ENCODE peak calls at places on chromosomes 2 and 18, in five cellular contexts. X, E, B, Y and O are unnamed samples.

GRCh38 chr2:57429821-57430220 is 616.8 kb upstream of the VRK2 start:
- DNase-seq in E (no peak), Y (no peak), X (no peak), B (no peak), O (no peak)

GRCh38 chr18:8224576-8224975 is 384.7 kb upstream of the RAB12 start:
- DNase-seq in Y (no peak), X (no peak), B (no peak), E (no peak), O (no peak)

GRCh38 chr2:145350011-145350410 is 830.1 kb upstream of the ZEB2 start:
- DNase-seq in B (no peak), Y (no peak), E (no peak), X (no peak), O (no peak)

GRCh38 chr2:187544371-187545080 is 9.7 kb downstream of the TFPI start:
- DNase-seq in Y (no peak), E (no peak), B (no peak), X (no peak), O (no peak)

GRCh38 chr2:171279983-171280790 is 119.5 kb upstream of the TLK1 start:
- DNase-seq in B (no peak), X (no peak), Y (no peak), E (no peak), O (no peak)

GRCh38 chr2:168189835-168190426 is 57.5 kb downstream of the STK39 start:
- DNase-seq in X (no peak), E (no peak), Y (no peak), B (no peak), O (no peak)

GRCh38 chr18:22477222-22477621 is 59.5 kb upstream of the CTAGE1 start:
- DNase-seq in B (no peak), Y (no peak), X (no peak), E (no peak), O (no peak)

GRCh38 chr2:7338961-7339360 is 421.7 kb downstream of the RNF144A start:
- DNase-seq in Y (no peak), X (no peak), B (no peak), E (no peak), O (no peak)

GRCh38 chr2:68811364-68811763 is 59.8 kb downstream of the BMP10 start:
- DNase-seq in B (peak; percentile 82), Y (no peak), X (no peak), E (no peak), O (no peak)

GRCh38 chr2:45845058-45845457 is 193.6 kb downstream of the PRKCE start:
- DNase-seq in B (no peak), E (no peak), X (peak; percentile 50), Y (no peak), O (no peak)

GRCh38 chr2:142918624-142919023 is 41.2 kb downstream of the KYNU start:
- DNase-seq in X (no peak), B (no peak), Y (no peak), E (no peak), O (no peak)

GRCh38 chr2:98501896-98502295 is 57.2 kb downstream of the INPP4A start:
- DNase-seq in X (no peak), B (no peak), Y (no peak), E (no peak), O (no peak)

GRCh38 chr2:222653280-222653679 is 2.6 kb downstream of the FARSB start:
- DNase-seq in X (no peak), B (no peak), E (no peak), Y (no peak), O (no peak)

GRCh38 chr2:3480352-3481010 is 38.9 kb downstream of the ADI1 start:
- DNase-seq in X (no peak), Y (no peak), B (no peak), E (no peak), O (no peak)

GRCh38 chr2:144131042-144131441 is 388.9 kb downstream of the ZEB2 start:
- DNase-seq in Y (no peak), X (no peak), B (no peak), E (no peak), O (no peak)

GRCh38 chr2:79994161-79994560 is 310.4 kb downstream of the LRRTM1 start:
- DNase-seq in E (no peak), B (no peak), X (no peak), Y (no peak), O (no peak)

GRCh38 chr2:28293416-28293815 is 99.2 kb upstream of the FOSL2 start:
- DNase-seq in E (no peak), X (no peak), Y (no peak), B (no peak), O (no peak)

GRCh38 chr18:9413586-9413985 is 61.7 kb upstream of the RALBP1 start:
- DNase-seq in X (no peak), E (no peak), Y (no peak), B (no peak), O (no peak)

GRCh38 chr2:33059452-33060156 is 112.9 kb downstream of the LTBP1 start:
- DNase-seq in B (no peak), X (no peak), E (no peak), Y (no peak), O (no peak)

GRCh38 chr2:25851740-25852503 is 26.4 kb downstream of the ASXL2 start:
- DNase-seq in E (peak; percentile 8), X (peak; percentile 50), Y (peak; percentile 24), B (no peak), O (no peak)

GRCh38 chr18:77089796-77090285 is 42.7 kb downstream of the MBP start:
- DNase-seq in Y (no peak), X (no peak), E (no peak), B (no peak), O (no peak)

GRCh38 chr2:204145197-204146190 is 208.9 kb downstream of the ICOS start:
- DNase-seq in B (peak; percentile 91), Y (peak; percentile 79), X (peak; percentile 86), E (peak; percentile 77), O (peak; percentile 61)

GRCh38 chr2:113676651-113677050 is 49.6 kb downstream of the RABL2A start:
- DNase-seq in Y (no peak), B (no peak), E (no peak), X (no peak), O (no peak)

GRCh38 chr2:7098816-7099215 is 181.6 kb downstream of the RNF144A start:
- DNase-seq in E (no peak), B (no peak), X (no peak), Y (no peak), O (no peak)

GRCh38 chr2:134764164-134764563 is 45.4 kb upstream of the TMEM163 start:
- DNase-seq in E (no peak), Y (no peak), B (peak; percentile 77), X (no peak), O (no peak)

GRCh38 chr2:177338177-177338721 is 54.3 kb upstream of the AGPS start:
- DNase-seq in B (no peak), Y (no peak), X (no peak), E (no peak), O (no peak)

GRCh38 chr2:224584768-224585204 is 377 bp downstream of the CUL3 start:
- DNase-seq in B (peak; percentile 73), Y (peak; percentile 63), E (no peak), X (peak; percentile 78), O (no peak)